ENCODE peak calls at places on chromosome 16, in ten cellular contexts. One of them, this sample, is unnamed.

GRCh38 chr16:86740298-86740697 is 161.9 kb downstream of the FOXL1 start:
- DNase-seq in GM23338: no peak
- DNase-seq in astrocyte of the spinal cord: no peak
- DNase-seq in BE2C: no peak
- DNase-seq in aorta: peak
- DNase-seq in heart right ventricle: no peak
- DNase-seq in GM12865: no peak
- DNase-seq in AG04449: no peak
- DNase-seq in right lobe of liver: no peak
- DNase-seq in cardiac muscle cell: no peak
- DNase-seq in this sample: no peak

GRCh38 chr16:57297856-57298255 is 13.4 kb upstream of the PLLP start:
- DNase-seq in GM23338: peak
- DNase-seq in astrocyte of the spinal cord: no peak
- DNase-seq in BE2C: no peak
- DNase-seq in aorta: peak
- DNase-seq in heart right ventricle: no peak
- DNase-seq in GM12865: peak
- DNase-seq in AG04449: no peak
- DNase-seq in right lobe of liver: no peak
- DNase-seq in cardiac muscle cell: no peak
- DNase-seq in this sample: no peak

GRCh38 chr16:27529962-27530361 is 19.8 kb downstream of the GTF3C1 start:
- DNase-seq in GM23338: no peak
- DNase-seq in astrocyte of the spinal cord: peak
- DNase-seq in BE2C: no peak
- DNase-seq in aorta: peak
- DNase-seq in heart right ventricle: no peak
- DNase-seq in GM12865: no peak
- DNase-seq in AG04449: peak
- DNase-seq in right lobe of liver: no peak
- DNase-seq in cardiac muscle cell: no peak
- DNase-seq in this sample: peak

GRCh38 chr16:13453938-13454553 is 465.9 kb upstream of the ERCC4 start:
- DNase-seq in GM23338: peak
- DNase-seq in astrocyte of the spinal cord: peak
- DNase-seq in BE2C: peak
- DNase-seq in aorta: no peak
- DNase-seq in heart right ventricle: no peak
- DNase-seq in GM12865: peak
- DNase-seq in AG04449: no peak
- DNase-seq in right lobe of liver: no peak
- DNase-seq in cardiac muscle cell: peak
- DNase-seq in this sample: no peak

GRCh38 chr16:14013571-14014283 is 57.4 kb upstream of the MRTFB start:
- DNase-seq in GM23338: peak
- DNase-seq in astrocyte of the spinal cord: peak
- DNase-seq in BE2C: peak
- DNase-seq in aorta: no peak
- DNase-seq in heart right ventricle: no peak
- DNase-seq in GM12865: no peak
- DNase-seq in AG04449: peak
- DNase-seq in right lobe of liver: no peak
- DNase-seq in cardiac muscle cell: peak
- DNase-seq in this sample: peak

GRCh38 chr16:48619547-48619946 is 9.6 kb upstream of the N4BP1 start:
- DNase-seq in GM23338: no peak
- DNase-seq in astrocyte of the spinal cord: no peak
- DNase-seq in BE2C: no peak
- DNase-seq in aorta: no peak
- DNase-seq in heart right ventricle: no peak
- DNase-seq in GM12865: no peak
- DNase-seq in AG04449: no peak
- DNase-seq in right lobe of liver: no peak
- DNase-seq in cardiac muscle cell: no peak
- DNase-seq in this sample: no peak

GRCh38 chr16:2497641-2498040 is 16.1 kb upstream of the ATP6V0C start:
- DNase-seq in GM23338: no peak
- DNase-seq in astrocyte of the spinal cord: no peak
- DNase-seq in BE2C: peak
- DNase-seq in aorta: no peak
- DNase-seq in heart right ventricle: no peak
- DNase-seq in GM12865: no peak
- DNase-seq in AG04449: no peak
- DNase-seq in right lobe of liver: no peak
- DNase-seq in cardiac muscle cell: no peak
- DNase-seq in this sample: no peak

GRCh38 chr16:77789085-77789611 is 784 bp downstream of the VAT1L start:
- DNase-seq in GM23338: peak
- DNase-seq in astrocyte of the spinal cord: no peak
- DNase-seq in BE2C: no peak
- DNase-seq in aorta: no peak
- DNase-seq in heart right ventricle: no peak
- DNase-seq in GM12865: no peak
- DNase-seq in AG04449: no peak
- DNase-seq in right lobe of liver: no peak
- DNase-seq in cardiac muscle cell: peak
- DNase-seq in this sample: no peak

GRCh38 chr16:11736903-11737302 is 5.8 kb downstream of the TXNDC11 start:
- DNase-seq in GM23338: no peak
- DNase-seq in astrocyte of the spinal cord: no peak
- DNase-seq in BE2C: no peak
- DNase-seq in aorta: no peak
- DNase-seq in heart right ventricle: no peak
- DNase-seq in GM12865: no peak
- DNase-seq in AG04449: no peak
- DNase-seq in right lobe of liver: no peak
- DNase-seq in cardiac muscle cell: no peak
- DNase-seq in this sample: no peak

GRCh38 chr16:27408012-27408601 is 6.1 kb downstream of the IL21R start:
- DNase-seq in GM23338: no peak
- DNase-seq in astrocyte of the spinal cord: peak
- DNase-seq in BE2C: no peak
- DNase-seq in aorta: no peak
- DNase-seq in heart right ventricle: no peak
- DNase-seq in GM12865: peak
- DNase-seq in AG04449: no peak
- DNase-seq in right lobe of liver: no peak
- DNase-seq in cardiac muscle cell: no peak
- DNase-seq in this sample: peak

GRCh38 chr16:70438325-70438982 is 446 bp downstream of the ST3GAL2 start:
- DNase-seq in GM23338: peak
- DNase-seq in astrocyte of the spinal cord: no peak
- DNase-seq in BE2C: peak
- DNase-seq in aorta: peak
- DNase-seq in heart right ventricle: peak
- DNase-seq in GM12865: no peak
- DNase-seq in AG04449: no peak
- DNase-seq in right lobe of liver: peak
- DNase-seq in cardiac muscle cell: no peak
- DNase-seq in this sample: no peak

GRCh38 chr16:85863384-85863774 is 35.6 kb upstream of the IRF8 start:
- DNase-seq in GM23338: no peak
- DNase-seq in astrocyte of the spinal cord: no peak
- DNase-seq in BE2C: no peak
- DNase-seq in aorta: no peak
- DNase-seq in heart right ventricle: no peak
- DNase-seq in GM12865: no peak
- DNase-seq in AG04449: no peak
- DNase-seq in right lobe of liver: no peak
- DNase-seq in cardiac muscle cell: no peak
- DNase-seq in this sample: no peak

GRCh38 chr16:69396187-69397061 is 10.6 kb upstream of the TERF2 start:
- DNase-seq in GM23338: peak
- DNase-seq in astrocyte of the spinal cord: peak
- DNase-seq in BE2C: peak
- DNase-seq in aorta: no peak
- DNase-seq in heart right ventricle: no peak
- DNase-seq in GM12865: peak
- DNase-seq in AG04449: peak
- DNase-seq in right lobe of liver: peak
- DNase-seq in cardiac muscle cell: peak
- DNase-seq in this sample: peak
- H3K4me3 ChIP-seq in GM23338: no peak
- H3K4me3 ChIP-seq in astrocyte of the spinal cord: no peak
- H3K4me3 ChIP-seq in BE2C: no peak
- H3K4me3 ChIP-seq in aorta: no peak
- H3K4me3 ChIP-seq in heart right ventricle: no peak
- H3K4me3 ChIP-seq in GM12865: no peak
- H3K4me3 ChIP-seq in AG04449: peak
- H3K4me3 ChIP-seq in right lobe of liver: no peak
- H3K4me3 ChIP-seq in cardiac muscle cell: no peak
- H3K4me3 ChIP-seq in this sample: no peak

GRCh38 chr16:10610499-10611184 is 30.2 kb upstream of the EMP2 start:
- DNase-seq in GM23338: no peak
- DNase-seq in astrocyte of the spinal cord: no peak
- DNase-seq in BE2C: no peak
- DNase-seq in aorta: no peak
- DNase-seq in heart right ventricle: no peak
- DNase-seq in GM12865: no peak
- DNase-seq in AG04449: no peak
- DNase-seq in right lobe of liver: no peak
- DNase-seq in cardiac muscle cell: no peak
- DNase-seq in this sample: no peak

GRCh38 chr16:10611825-10612342 is 31.5 kb upstream of the EMP2 start:
- DNase-seq in GM23338: no peak
- DNase-seq in astrocyte of the spinal cord: no peak
- DNase-seq in BE2C: no peak
- DNase-seq in aorta: no peak
- DNase-seq in heart right ventricle: no peak
- DNase-seq in GM12865: no peak
- DNase-seq in AG04449: no peak
- DNase-seq in right lobe of liver: no peak
- DNase-seq in cardiac muscle cell: no peak
- DNase-seq in this sample: no peak

GRCh38 chr16:10608687-10609409 is 28.4 kb upstream of the EMP2 start:
- DNase-seq in GM23338: no peak
- DNase-seq in astrocyte of the spinal cord: no peak
- DNase-seq in BE2C: no peak
- DNase-seq in aorta: no peak
- DNase-seq in heart right ventricle: peak
- DNase-seq in GM12865: no peak
- DNase-seq in AG04449: no peak
- DNase-seq in right lobe of liver: no peak
- DNase-seq in cardiac muscle cell: peak
- DNase-seq in this sample: peak

GRCh38 chr16:10607157-10607556 is 26.8 kb upstream of the EMP2 start:
- DNase-seq in GM23338: no peak
- DNase-seq in astrocyte of the spinal cord: no peak
- DNase-seq in BE2C: no peak
- DNase-seq in aorta: no peak
- DNase-seq in heart right ventricle: no peak
- DNase-seq in GM12865: no peak
- DNase-seq in AG04449: no peak
- DNase-seq in right lobe of liver: no peak
- DNase-seq in cardiac muscle cell: no peak
- DNase-seq in this sample: no peak

DNA sequence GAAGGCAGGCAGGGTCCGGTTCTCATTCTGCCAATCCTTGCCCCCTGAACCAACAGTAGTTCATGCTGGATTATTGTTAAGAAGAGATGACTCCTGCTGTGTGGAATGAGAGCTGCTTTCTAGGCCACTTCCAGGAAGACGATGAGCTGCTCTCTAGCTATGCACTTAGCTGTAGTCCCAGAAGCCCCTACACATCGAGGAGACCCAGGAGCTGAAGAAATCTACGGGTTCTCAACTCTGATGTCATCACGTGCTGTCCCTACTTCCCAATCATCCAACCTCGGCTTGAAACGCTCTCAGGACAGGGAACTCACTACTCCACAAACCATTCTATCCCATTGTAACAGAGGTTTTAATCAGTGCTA is 29.0 kb upstream of the EMP2 start:
- DNase-seq in GM23338: no peak
- DNase-seq in astrocyte of the spinal cord: peak
- DNase-seq in BE2C: no peak
- DNase-seq in aorta: no peak
- DNase-seq in heart right ventricle: no peak
- DNase-seq in GM12865: no peak
- DNase-seq in AG04449: peak
- DNase-seq in right lobe of liver: no peak
- DNase-seq in cardiac muscle cell: no peak
- DNase-seq in this sample: peak
- H3K4me3 ChIP-seq in GM23338: no peak
- H3K4me3 ChIP-seq in astrocyte of the spinal cord: no peak
- H3K4me3 ChIP-seq in BE2C: no peak
- H3K4me3 ChIP-seq in aorta: no peak
- H3K4me3 ChIP-seq in heart right ventricle: no peak
- H3K4me3 ChIP-seq in GM12865: no peak
- H3K4me3 ChIP-seq in AG04449: no peak
- H3K4me3 ChIP-seq in right lobe of liver: no peak
- H3K4me3 ChIP-seq in cardiac muscle cell: no peak
- H3K4me3 ChIP-seq in this sample: no peak

DNA sequence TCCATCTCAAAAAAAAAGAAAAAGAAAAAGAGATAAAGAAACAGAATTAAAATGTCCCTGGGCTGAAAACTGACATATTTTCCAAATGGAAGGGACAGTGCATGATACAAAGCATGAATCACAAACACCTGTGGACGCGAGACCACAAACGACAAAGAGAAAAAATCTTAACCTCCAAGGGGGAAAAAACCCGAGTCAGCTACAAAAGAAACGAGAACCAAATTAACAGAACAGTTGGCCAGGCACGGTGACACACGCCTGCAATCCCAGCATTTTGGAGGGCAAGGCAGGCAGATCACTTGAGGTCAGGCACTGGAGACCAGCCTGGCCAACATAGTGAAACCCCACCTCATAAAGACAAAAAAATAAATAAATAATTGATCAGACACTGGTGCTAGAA is 1.9 kb downstream of the TRAP1 start:
- DNase-seq in GM23338: no peak
- DNase-seq in astrocyte of the spinal cord: no peak
- DNase-seq in BE2C: no peak
- DNase-seq in aorta: no peak
- DNase-seq in heart right ventricle: no peak
- DNase-seq in GM12865: no peak
- DNase-seq in AG04449: no peak
- DNase-seq in right lobe of liver: no peak
- DNase-seq in cardiac muscle cell: no peak
- DNase-seq in this sample: no peak
- H3K4me3 ChIP-seq in GM23338: no peak
- H3K4me3 ChIP-seq in astrocyte of the spinal cord: no peak
- H3K4me3 ChIP-seq in BE2C: no peak
- H3K4me3 ChIP-seq in aorta: no peak
- H3K4me3 ChIP-seq in heart right ventricle: no peak
- H3K4me3 ChIP-seq in GM12865: no peak
- H3K4me3 ChIP-seq in AG04449: no peak
- H3K4me3 ChIP-seq in right lobe of liver: no peak
- H3K4me3 ChIP-seq in cardiac muscle cell: no peak
- H3K4me3 ChIP-seq in this sample: no peak

DNA sequence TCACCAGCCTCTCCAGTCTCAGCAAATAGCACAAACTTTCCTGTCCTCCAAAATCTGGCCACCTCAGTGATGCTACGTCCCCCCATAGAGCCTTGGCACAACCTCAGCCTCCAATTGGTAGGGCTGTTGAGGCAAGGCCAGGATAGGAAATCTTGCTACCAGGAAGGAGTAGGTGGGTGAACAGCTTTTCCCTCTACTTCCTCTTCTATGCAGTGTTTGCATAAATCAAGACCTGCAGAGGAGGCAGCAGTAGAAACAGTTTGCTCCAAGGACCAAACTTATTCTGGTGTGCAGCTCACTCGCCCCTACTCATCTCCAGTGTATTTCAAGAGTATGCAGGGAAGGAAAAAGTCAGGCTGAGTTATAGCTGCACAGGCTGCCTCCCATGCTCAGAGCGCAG is 740 bp upstream of the DPEP2 start:
- DNase-seq in GM23338: no peak
- DNase-seq in astrocyte of the spinal cord: no peak
- DNase-seq in BE2C: no peak
- DNase-seq in aorta: no peak
- DNase-seq in heart right ventricle: no peak
- DNase-seq in GM12865: no peak
- DNase-seq in AG04449: no peak
- DNase-seq in right lobe of liver: no peak
- DNase-seq in cardiac muscle cell: no peak
- DNase-seq in this sample: no peak
- H3K4me3 ChIP-seq in GM23338: no peak
- H3K4me3 ChIP-seq in astrocyte of the spinal cord: no peak
- H3K4me3 ChIP-seq in BE2C: no peak
- H3K4me3 ChIP-seq in aorta: no peak
- H3K4me3 ChIP-seq in heart right ventricle: no peak
- H3K4me3 ChIP-seq in GM12865: peak
- H3K4me3 ChIP-seq in AG04449: no peak
- H3K4me3 ChIP-seq in right lobe of liver: no peak
- H3K4me3 ChIP-seq in cardiac muscle cell: no peak
- H3K4me3 ChIP-seq in this sample: no peak